ENCODE peak calls at places on chromosomes 12 and 14, in ten cellular contexts. H is tibial artery; G is RWPE2; F is MM.1S; B is CD8-positive, alpha-beta T cell; S is PC-9; K is cardiac muscle cell; X is AG04450; E is lower lobe of right lung; N is neural progenitor cell. R is an unnamed sample.

GRCh38 chr14:64684091-64684490 is 20.1 kb upstream of the PLEKHG3 start:
- DNase-seq in H (no peak), G (no peak), F (no peak), B (no peak), S (no peak), K (peak; percentile 65), X (peak; percentile 42), E (no peak), N (no peak), R (peak; percentile 14)

GRCh38 chr12:666766-667308 is 3.6 kb upstream of the NINJ2 start:
- DNase-seq in H (no peak), G (no peak), F (no peak), B (no peak), S (peak; percentile 50), K (no peak), X (no peak), E (no peak), N (peak; percentile 7), R (no peak)

GRCh38 chr12:119075918-119076317 is 94.6 kb downstream of the SRRM4 start:
- DNase-seq in H (no peak), G (no peak), F (no peak), B (no peak), S (no peak), K (no peak), X (no peak), E (no peak), N (no peak), R (no peak)

GRCh38 chr12:27333311-27334009 is 824 bp downstream of the BMAL2 start:
- DNase-seq in H (peak; percentile 69), G (no peak), F (peak; percentile 64), B (peak; percentile 27), S (no peak), K (no peak), X (no peak), E (peak; percentile 72), N (peak; percentile 43), R (no peak)

GRCh38 chr12:51910691-51911090 is 3.4 kb downstream of the ACVRL1 start:
- DNase-seq in H (no peak), G (no peak), F (no peak), B (no peak), S (no peak), K (no peak), X (no peak), E (peak; percentile 30), N (no peak), R (no peak)

GRCh38 chr12:76688001-76688400 is 75.9 kb upstream of the ZDHHC17 start:
- DNase-seq in H (no peak), G (no peak), F (no peak), B (no peak), S (no peak), K (peak; percentile 42), X (no peak), E (no peak), N (no peak), R (peak; percentile 89)

GRCh38 chr12:57833672-57834071 is 12.9 kb downstream of the CTDSP2 start:
- DNase-seq in H (no peak), G (no peak), F (no peak), B (no peak), S (no peak), K (no peak), X (no peak), E (no peak), N (no peak), R (no peak)

GRCh38 chr12:120740871-120741270 is 15.2 kb downstream of the ACADS start:
- DNase-seq in H (no peak), G (no peak), F (no peak), B (no peak), S (no peak), K (no peak), X (no peak), E (no peak), N (no peak), R (no peak)

GRCh38 chr12:22318122-22318737 is 16.3 kb downstream of the ST8SIA1 start:
- DNase-seq in H (no peak), G (no peak), F (no peak), B (no peak), S (no peak), K (peak; percentile 48), X (no peak), E (no peak), N (peak; percentile 6), R (no peak)

GRCh38 chr14:103418508-103418818 is 33.2 kb downstream of the MARK3 start:
- DNase-seq in H (no peak), G (no peak), F (peak; percentile 29), B (no peak), S (no peak), K (peak; percentile 86), X (no peak), E (no peak), N (no peak), R (peak; percentile 64)

GRCh38 chr14:91127411-91127810 is 13.5 kb downstream of the DGLUCY start:
- DNase-seq in H (no peak), G (peak; percentile 93), F (peak; percentile 18), B (no peak), S (peak; percentile 93), K (no peak), X (no peak), E (peak; percentile 82), N (no peak), R (no peak)
- H3K27ac ChIP-seq in H (no peak overlapping the region), G (peak overlapping the region; percentile 57), F (peak overlapping the region; percentile 17), B (no peak overlapping the region), S (peak overlapping the region; percentile 79), K (no peak overlapping the region), X (no peak overlapping the region), E (peak overlapping the region; percentile 33), N (no peak overlapping the region), R (no peak overlapping the region)

GRCh38 chr12:40149673-40150260 is 43.9 kb upstream of the SLC2A13 start:
- DNase-seq in H (no peak), G (no peak), F (no peak), B (no peak), S (no peak), K (no peak), X (no peak), E (no peak), N (no peak), R (no peak)
- H3K27ac ChIP-seq in H (no peak overlapping the region), G (no peak overlapping the region), F (no peak overlapping the region), B (no peak overlapping the region), S (no peak overlapping the region), K (no peak overlapping the region), X (no peak overlapping the region), E (no peak overlapping the region), N (no peak overlapping the region), R (no peak overlapping the region)

GRCh38 chr12:53560386-53560785 is 53.1 kb upstream of the NPFF start:
- DNase-seq in H (no peak), G (no peak), F (no peak), B (no peak), S (no peak), K (peak; percentile 92), X (no peak), E (no peak), N (no peak), R (no peak)

GRCh38 chr12:53558631-53559030 is 51.3 kb upstream of the NPFF start:
- DNase-seq in H (no peak), G (no peak), F (no peak), B (no peak), S (no peak), K (no peak), X (no peak), E (no peak), N (no peak), R (no peak)

GRCh38 chr12:53561590-53561953 is 54.3 kb upstream of the NPFF start:
- DNase-seq in H (no peak), G (no peak), F (no peak), B (no peak), S (peak; percentile 93), K (peak; percentile 88), X (peak; percentile 63), E (no peak), N (no peak), R (no peak)

GRCh38 chr12:53563452-53563851 is 56.2 kb upstream of the NPFF start:
- DNase-seq in H (no peak), G (no peak), F (no peak), B (no peak), S (no peak), K (no peak), X (no peak), E (no peak), N (no peak), R (no peak)

DNA sequence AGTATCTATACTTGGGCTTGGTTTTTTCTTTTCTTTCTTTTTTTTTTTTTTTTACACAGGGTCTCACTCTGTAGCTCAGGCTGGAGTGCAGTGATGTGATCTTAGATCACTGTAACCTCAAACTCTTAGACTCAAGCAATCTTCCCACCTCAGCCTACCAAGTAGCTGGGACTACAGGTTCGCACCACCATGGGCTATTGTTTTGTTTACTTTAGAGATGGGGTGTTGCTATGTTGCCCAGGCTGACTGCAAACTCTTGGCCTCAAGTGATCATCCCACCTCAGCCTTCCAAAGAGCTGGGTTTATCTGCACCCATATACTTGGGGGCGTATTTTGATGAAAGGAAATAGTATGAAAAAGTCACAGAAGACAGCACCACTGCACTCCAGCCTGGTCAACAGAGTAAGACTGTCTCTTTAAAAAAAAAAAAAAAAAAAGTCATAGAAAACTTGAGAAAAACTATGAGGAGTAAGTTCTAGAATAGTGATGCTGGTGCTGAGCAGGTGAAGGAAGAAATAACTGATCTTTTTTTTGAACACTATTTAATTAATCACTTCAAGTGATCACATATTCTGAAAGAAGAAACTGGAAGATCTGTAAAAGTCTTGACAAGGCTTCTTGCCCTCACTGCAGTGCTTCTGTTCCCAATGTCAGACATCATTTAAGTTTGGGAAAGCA is 53.8 kb upstream of the NPFF start:
- DNase-seq in H (no peak), G (no peak), F (no peak), B (no peak), S (no peak), K (no peak), X (no peak), E (no peak), N (no peak), R (no peak)
- H3K27ac ChIP-seq in H (peak overlapping the region; percentile 72), G (peak overlapping the region; percentile 89), F (no peak overlapping the region), B (no peak overlapping the region), S (peak overlapping the region; percentile 78), K (no peak overlapping the region), X (peak overlapping the region; percentile 49), E (no peak overlapping the region), N (no peak overlapping the region), R (no peak overlapping the region)

DNA sequence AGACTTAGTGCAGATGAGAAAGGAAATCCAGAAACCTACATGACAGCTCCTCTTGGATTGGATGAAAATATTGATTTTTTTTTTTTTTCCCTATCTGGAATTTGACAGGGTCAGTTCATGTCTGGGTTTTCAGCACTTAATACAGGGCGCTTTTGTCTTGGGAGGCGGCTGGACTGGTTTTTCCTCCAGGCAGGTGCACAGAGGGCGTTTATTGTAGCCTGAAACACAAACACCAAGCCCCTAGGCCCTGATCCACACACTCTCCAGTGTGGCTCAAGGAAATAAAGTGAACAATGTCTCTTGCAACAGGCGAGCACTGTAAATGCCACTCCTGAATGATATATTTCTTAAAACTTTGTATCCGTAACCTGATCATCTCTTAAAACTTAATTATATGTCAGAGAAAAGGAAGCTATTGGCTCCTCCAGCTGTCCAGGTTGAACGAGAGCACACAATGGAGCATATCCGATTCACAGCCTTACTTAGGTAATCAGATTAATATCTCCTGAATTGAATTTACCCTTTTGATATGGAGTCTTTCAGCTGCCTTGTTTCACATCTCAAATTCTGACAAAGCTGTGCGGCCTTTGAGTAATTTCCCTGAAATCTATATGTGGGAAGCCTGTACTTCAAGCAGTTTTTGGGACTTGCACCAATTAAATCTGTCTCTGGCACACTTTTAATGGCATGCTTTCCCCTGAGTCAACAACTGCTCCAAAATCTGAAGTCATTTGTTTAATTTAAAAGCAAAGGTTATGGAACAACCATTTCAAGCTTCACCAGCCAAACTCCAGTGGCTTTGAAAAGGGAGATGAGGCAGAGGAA is 485.7 kb downstream of the ZFP36L1 start:
- DNase-seq in H (no peak), G (no peak), F (no peak), B (no peak), S (peak; percentile 99), K (no peak), X (no peak), E (no peak), N (no peak), R (no peak)
- H3K27ac ChIP-seq in H (peak overlapping the region; percentile 67), G (no peak overlapping the region), F (no peak overlapping the region), B (no peak overlapping the region), S (peak overlapping the region; percentile 95), K (no peak overlapping the region), X (no peak overlapping the region), E (peak overlapping the region; percentile 19), N (no peak overlapping the region), R (peak overlapping the region; percentile 47)